ENCODE peak calls at places on chromosomes 11 and 22, in eight cellular contexts. J is HL-60, C is dorsolateral prefrontal cortex, Y is brain microvascular endothelial cell, H is fibroblast of pulmonary artery, U is BJ, R is upper lobe of right lung, E is astrocyte of the cerebellum. X is an unnamed sample.

GRCh38 chr11:5691963-5692358 is 2.4 kb downstream of the TRIM22 start:
- DNase-seq in H (no peak), Y (no peak), E (no peak), C (no peak), J (no peak), U (no peak), R (no peak), X (no peak)

GRCh38 chr22:44023404-44024287 is 456 bp upstream of the PARVB start:
- DNase-seq in H (no peak), J (no peak), U (no peak), E (no peak), R (peak), Y (no peak), C (no peak), X (no peak)

GRCh38 chr11:30889116-30889765 is 303.1 kb upstream of the MPPED2 start:
- DNase-seq in C (no peak), U (no peak), Y (peak), H (peak), R (no peak), E (peak), J (no peak), X (no peak)

GRCh38 chr22:48953830-48954229 is 873.8 kb downstream of the BRD1 start:
- DNase-seq in E (no peak), H (no peak), R (peak), U (no peak), Y (no peak), C (no peak), J (no peak), X (no peak)

GRCh38 chr22:26318975-26319374 is 110.1 kb upstream of the ASPHD2 start:
- DNase-seq in U (no peak), E (no peak), C (no peak), Y (peak), H (peak), R (no peak), J (no peak), X (no peak)

GRCh38 chr11:62025429-62026105 is 58.1 kb upstream of the FTH1 start:
- DNase-seq in Y (peak), J (peak), C (peak), U (peak), E (peak), R (peak), H (peak), X (peak)

GRCh38 chr22:23283591-23284503 is 103.5 kb downstream of the BCR start:
- DNase-seq in J (no peak), C (no peak), H (peak), Y (no peak), U (no peak), E (no peak), R (no peak), X (no peak)

GRCh38 chr11:99098751-99099150 is 78.0 kb downstream of the CNTN5 start:
- DNase-seq in E (no peak), Y (no peak), J (no peak), C (no peak), H (no peak), R (no peak), U (no peak), X (no peak)

GRCh38 chr22:48276933-48277867 is 1514.8 kb downstream of the TBC1D22A start:
- DNase-seq in Y (no peak), E (no peak), H (no peak), R (no peak), J (no peak), C (no peak), U (no peak), X (no peak)

GRCh38 chr22:27212617-27213177 is 555.3 kb downstream of the MIAT start:
- DNase-seq in U (peak), H (peak), J (peak), R (no peak), Y (peak), E (peak), C (no peak), X (peak)

GRCh38 chr11:68146704-68147474 is 25.7 kb upstream of the CHKA start:
- DNase-seq in U (no peak), H (peak), J (peak), R (peak), E (no peak), Y (peak), C (no peak), X (no peak)

GRCh38 chr22:28217277-28217676 is 298.2 kb upstream of the PITPNB start:
- DNase-seq in E (no peak), U (no peak), H (no peak), J (no peak), R (no peak), C (no peak), Y (no peak), X (no peak)

GRCh38 chr11:107018902-107019493 is 722 bp upstream of the GUCY1A2 start:
- DNase-seq in H (peak), R (peak), J (no peak), Y (peak), C (peak), E (peak), U (no peak), X (no peak)

GRCh38 chr11:69775163-69775755 is at the start of gene FGF4:
- DNase-seq in C (no peak), R (no peak), E (no peak), Y (no peak), H (no peak), U (no peak), J (no peak), X (no peak)

DNA sequence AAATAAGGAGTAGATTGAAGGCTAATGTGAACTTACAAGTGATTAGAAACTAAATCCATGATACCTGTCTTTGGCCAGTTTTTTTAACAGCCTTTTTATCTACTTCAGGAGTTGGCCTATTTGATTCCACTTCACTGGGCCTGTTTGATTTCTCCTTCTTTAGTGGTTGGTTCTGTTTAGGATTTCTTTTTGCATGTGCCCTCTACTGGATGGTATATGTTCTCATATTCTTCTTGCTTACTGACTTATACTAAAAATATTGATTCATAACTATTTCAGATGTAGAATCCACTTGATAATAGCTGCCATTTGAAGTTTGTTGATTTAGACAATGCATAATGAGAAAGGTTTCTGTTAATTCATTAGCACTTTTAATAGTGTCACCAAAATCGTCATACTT is 53.9 kb downstream of the USP47 start:
- DNase-seq in Y (no peak), E (no peak), U (no peak), R (no peak), H (peak), J (no peak), C (no peak), X (no peak)
- TF ChIP-seq CTCF in Y (peak), E (peak), U (peak), R (no peak), H (peak), J (no peak), C (no peak), X (peak)

GRCh38 chr22:38706885-38707180 is 1.1 kb downstream of the GTPBP1 start:
- DNase-seq in C (no peak), H (no peak), Y (no peak), J (no peak), E (no peak), R (no peak), U (no peak), X (no peak)
- H3K4me3 ChIP-seq in C (peak), H (peak), Y (peak), J (peak), E (peak), R (peak), U (peak), X (peak)

DNA sequence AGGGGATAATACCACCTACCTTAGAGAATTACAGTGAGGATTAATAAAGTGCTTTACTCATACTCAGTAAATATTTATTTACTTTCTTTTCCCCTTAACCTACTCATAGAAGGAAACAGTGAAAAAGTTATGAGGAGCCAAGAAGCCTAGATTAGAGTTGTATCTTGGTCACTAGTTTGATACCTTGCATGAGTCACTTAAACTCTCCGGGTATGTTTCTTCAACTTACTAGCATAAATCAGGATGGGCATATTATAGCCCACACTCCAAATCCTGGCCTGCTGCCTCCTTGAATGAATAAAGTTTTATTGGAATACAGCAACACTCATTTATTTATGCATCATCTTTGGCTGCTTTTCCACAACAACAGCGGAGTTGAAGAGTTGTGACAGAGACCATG is 8.2 kb downstream of the FBXO3 start:
- DNase-seq in Y (no peak), E (no peak), H (no peak), R (no peak), C (no peak), J (no peak), U (no peak), X (no peak)
- TF ChIP-seq CTCF in Y (no peak), E (no peak), H (no peak), R (no peak), C (no peak), J (no peak), U (no peak), X (no peak)

DNA sequence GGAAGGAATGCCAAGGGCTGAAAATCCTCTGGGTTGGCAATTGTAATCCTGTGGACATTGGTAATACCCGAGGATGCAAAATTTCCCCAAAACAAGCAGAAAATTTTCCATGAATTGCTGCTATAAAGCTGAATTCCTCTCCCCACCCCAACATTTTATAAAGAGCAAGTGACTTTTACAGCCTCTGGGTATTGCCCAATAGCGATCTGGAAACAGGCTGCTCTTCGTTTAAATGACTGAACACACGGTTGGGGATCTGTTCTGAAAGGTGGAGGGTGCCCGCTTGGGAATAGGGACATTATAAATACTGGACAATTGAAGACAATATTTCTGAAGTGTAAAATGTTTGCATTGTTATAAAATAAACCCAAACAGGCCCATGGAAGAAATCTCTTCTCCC is 20.6 kb downstream of the EHF start:
- DNase-seq in C (no peak), J (no peak), E (no peak), U (no peak), H (no peak), R (no peak), Y (no peak), X (no peak)
- H3K4me3 ChIP-seq in C (no peak), J (no peak), E (no peak), U (no peak), H (no peak), R (no peak), Y (no peak), X (no peak)

GRCh38 chr11:121426476-121427454 is 25.3 kb upstream of the SORL1 start:
- DNase-seq in Y (no peak), C (no peak), E (no peak), H (no peak), R (peak), J (no peak), U (no peak), X (no peak)
- TF ChIP-seq CTCF in Y (no peak), C (no peak), E (no peak), H (no peak), R (peak), J (no peak), U (no peak), X (no peak)

DNA sequence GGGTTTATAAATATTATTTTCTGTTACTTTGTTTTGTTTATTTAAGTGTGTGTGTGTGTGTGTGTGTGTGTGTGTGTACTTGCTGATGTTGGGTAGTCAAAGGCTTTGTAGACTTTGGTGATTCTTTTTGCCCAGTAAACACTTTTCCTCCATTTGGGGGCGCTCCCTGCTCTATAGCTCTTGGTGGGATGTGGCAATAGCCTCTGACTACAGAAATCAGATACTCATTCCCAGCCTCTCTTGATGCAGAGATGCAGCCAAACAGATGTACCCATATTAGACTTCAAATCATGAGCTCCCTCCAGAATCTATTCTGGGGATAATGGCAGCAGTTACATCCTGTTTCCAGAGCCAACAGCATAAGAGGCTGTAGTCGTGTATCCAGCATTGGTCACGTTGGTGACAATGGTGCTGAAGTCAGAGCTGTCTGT is 33.4 kb upstream of the APOL5 start:
- DNase-seq in R (no peak), E (no peak), C (peak), H (peak), J (no peak), U (no peak), Y (peak), X (no peak)
- H3K4me3 ChIP-seq in R (no peak), E (no peak), C (no peak), H (no peak), J (no peak), U (no peak), Y (no peak), X (no peak)

DNA sequence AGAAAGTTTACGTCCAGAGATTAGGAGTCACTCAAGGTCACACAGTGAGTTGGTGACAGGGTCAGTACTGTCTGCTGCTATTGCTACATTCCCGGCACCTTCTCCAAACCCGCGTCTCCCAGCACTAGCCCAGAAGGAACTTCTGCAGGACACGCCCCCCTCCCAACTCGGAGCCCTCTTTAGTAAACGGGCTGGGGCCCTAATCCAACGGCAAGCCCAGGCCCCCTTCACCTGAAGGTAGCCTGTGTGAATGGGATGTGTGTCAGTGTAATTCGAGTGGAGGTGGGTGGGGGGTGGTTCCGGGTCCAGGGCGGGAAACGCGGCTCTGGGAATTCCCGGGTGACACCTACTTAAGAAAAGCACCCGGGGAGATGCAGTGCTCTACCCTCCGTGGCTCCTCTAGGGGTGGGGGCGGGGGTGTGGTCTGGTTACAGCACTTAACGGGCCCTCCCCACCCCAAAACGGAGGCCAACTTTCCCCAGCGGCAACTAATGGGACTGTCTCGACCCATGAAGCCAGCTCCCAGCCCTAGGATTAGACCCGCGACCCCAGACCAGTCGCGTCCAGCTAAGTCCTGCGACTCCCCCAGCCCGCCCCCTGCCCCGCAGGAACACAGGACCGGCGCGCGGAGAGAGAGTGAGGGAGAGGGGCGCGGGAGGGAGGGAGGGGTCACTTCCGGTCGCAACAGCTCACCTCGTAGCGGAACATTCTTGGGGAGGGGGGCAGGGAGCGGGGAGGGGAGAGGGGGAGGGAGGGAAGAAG is 468 bp downstream of the PATL1 start:
- DNase-seq in Y (peak), C (peak), J (no peak), R (peak), E (no peak), H (peak), U (no peak), X (no peak)
- TF ChIP-seq CTCF in Y (peak), C (no peak), J (no peak), R (peak), E (peak), H (peak), U (peak), X (no peak)